ENCODE peak calls at places on chromosomes 3 and 15, in ten cellular contexts. I is transverse colon; B is colonic mucosa; E is cardiac muscle cell; F is heart right ventricle; H is foreskin fibroblast; L is CD4-positive, alpha-beta T cell; X is HFFc6; K is WERI-Rb-1; P is choroid plexus epithelial cell. O is an unnamed sample.

GRCh38 chr3:160176923-160177322 is 48.3 kb upstream of the C3orf80 start:
- DNase-seq in I (no peak), B (no peak), E (no peak), F (no peak), H (no peak), L (no peak), X (no peak), K (no peak), P (no peak), O (no peak)

GRCh38 chr3:12181301-12181700 is 22.6 kb upstream of the TIMP4 start:
- DNase-seq in I (no peak), B (no peak), E (no peak), F (no peak), H (no peak), L (no peak), X (no peak), K (no peak), P (no peak), O (no peak)

GRCh38 chr3:64548200-64548889 is 139.5 kb downstream of the ADAMTS9 start:
- DNase-seq in I (peak), B (peak), E (peak), F (peak), H (peak), L (no peak), X (no peak), K (no peak), P (peak), O (no peak)

GRCh38 chr3:16299746-16300145 is 34.7 kb downstream of the OXNAD1 start:
- DNase-seq in I (no peak), B (no peak), E (no peak), F (no peak), H (no peak), L (no peak), X (no peak), K (no peak), P (no peak), O (no peak)

GRCh38 chr3:32451049-32451659 is 51.5 kb downstream of the CMTM6 start:
- DNase-seq in I (no peak), B (no peak), E (no peak), F (no peak), H (no peak), L (no peak), X (no peak), K (no peak), P (no peak), O (no peak)

GRCh38 chr15:25242957-25243799 is 195.6 kb downstream of the UBE3A start:
- DNase-seq in I (no peak), B (no peak), E (no peak), F (peak), H (no peak), L (no peak), X (no peak), K (no peak), P (no peak), O (no peak)

GRCh38 chr15:38740206-38740605 is 175.6 kb upstream of the RASGRP1 start:
- DNase-seq in I (no peak), B (no peak), E (no peak), F (no peak), H (no peak), L (no peak), X (no peak), K (no peak), P (no peak), O (no peak)

GRCh38 chr3:138049157-138049919 is 39.4 kb downstream of the CLDN18 start:
- DNase-seq in I (no peak), B (no peak), E (peak), F (no peak), H (peak), L (no peak), X (peak), K (no peak), P (peak), O (no peak)

GRCh38 chr3:42732196-42732828 is 29.7 kb upstream of the HHATL start:
- DNase-seq in I (no peak), B (no peak), E (no peak), F (no peak), H (no peak), L (no peak), X (no peak), K (no peak), P (no peak), O (no peak)

GRCh38 chr15:80710635-80711553 is 15.8 kb downstream of the ABHD17C start:
- DNase-seq in I (no peak), B (no peak), E (no peak), F (no peak), H (peak), L (no peak), X (peak), K (no peak), P (no peak), O (peak)

GRCh38 chr3:43892061-43892460 is 201.3 kb downstream of the ABHD5 start:
- DNase-seq in I (no peak), B (no peak), E (no peak), F (no peak), H (no peak), L (no peak), X (no peak), K (no peak), P (no peak), O (no peak)

GRCh38 chr15:35857812-35858211 is 311.8 kb upstream of the DPH6 start:
- DNase-seq in I (no peak), B (no peak), E (peak), F (no peak), H (no peak), L (no peak), X (no peak), K (no peak), P (no peak), O (no peak)

GRCh38 chr15:58260911-58261267 is 122.7 kb downstream of the AQP9 start:
- DNase-seq in I (no peak), B (no peak), E (peak), F (peak), H (peak), L (no peak), X (peak), K (no peak), P (peak), O (no peak)

GRCh38 chr3:22263042-22263441 is 512.0 kb upstream of the ZNF385D start:
- DNase-seq in I (no peak), B (no peak), E (peak), F (no peak), H (peak), L (no peak), X (no peak), K (no peak), P (peak), O (no peak)

GRCh38 chr3:138210528-138210927 is 23.4 kb downstream of the ARMC8 start:
- DNase-seq in I (no peak), B (no peak), E (no peak), F (no peak), H (no peak), L (no peak), X (no peak), K (no peak), P (no peak), O (no peak)

GRCh38 chr3:191414286-191414685 is 46.7 kb upstream of the PYDC2 start:
- DNase-seq in I (no peak), B (no peak), E (no peak), F (no peak), H (peak), L (no peak), X (peak), K (no peak), P (no peak), O (no peak)

GRCh38 chr15:97984157-97984556 is 23.7 kb downstream of the ARRDC4 start:
- DNase-seq in I (no peak), B (no peak), E (no peak), F (no peak), H (no peak), L (no peak), X (peak), K (no peak), P (no peak), O (no peak)

GRCh38 chr3:70849911-70850699 is 537.7 kb upstream of the MDFIC2 start:
- DNase-seq in I (no peak), B (peak), E (peak), F (no peak), H (peak), L (no peak), X (peak), K (no peak), P (peak), O (no peak)

GRCh38 chr15:40807888-40808194 is 568 bp upstream of the DNAJC17 start:
- DNase-seq in I (no peak), B (no peak), E (no peak), F (no peak), H (no peak), L (no peak), X (peak), K (no peak), P (no peak), O (no peak)

GRCh38 chr15:40803688-40804087 is 3.2 kb upstream of the ZFYVE19 start:
- DNase-seq in I (no peak), B (no peak), E (no peak), F (no peak), H (no peak), L (no peak), X (no peak), K (no peak), P (no peak), O (no peak)

GRCh38 chr15:40806672-40807027 is 239 bp upstream of the ZFYVE19 start:
- DNase-seq in I (no peak), B (no peak), E (no peak), F (no peak), H (no peak), L (no peak), X (no peak), K (no peak), P (no peak), O (no peak)

GRCh38 chr15:40809051-40809450 is 1.8 kb upstream of the DNAJC17 start:
- DNase-seq in I (no peak), B (no peak), E (no peak), F (no peak), H (no peak), L (no peak), X (no peak), K (no peak), P (no peak), O (no peak)

GRCh38 chr15:40807028-40807887 is at the start of the genes DNAJC17 and ZFYVE19:
- DNase-seq in I (peak), B (peak), E (peak), F (peak), H (peak), L (peak), X (peak), K (peak), P (peak), O (peak)
- TF ChIP-seq CTCF in I (no peak), B (no peak), E (peak), F (no peak), H (no peak), L (no peak), X (peak), K (peak), P (no peak), O (no peak)

DNA sequence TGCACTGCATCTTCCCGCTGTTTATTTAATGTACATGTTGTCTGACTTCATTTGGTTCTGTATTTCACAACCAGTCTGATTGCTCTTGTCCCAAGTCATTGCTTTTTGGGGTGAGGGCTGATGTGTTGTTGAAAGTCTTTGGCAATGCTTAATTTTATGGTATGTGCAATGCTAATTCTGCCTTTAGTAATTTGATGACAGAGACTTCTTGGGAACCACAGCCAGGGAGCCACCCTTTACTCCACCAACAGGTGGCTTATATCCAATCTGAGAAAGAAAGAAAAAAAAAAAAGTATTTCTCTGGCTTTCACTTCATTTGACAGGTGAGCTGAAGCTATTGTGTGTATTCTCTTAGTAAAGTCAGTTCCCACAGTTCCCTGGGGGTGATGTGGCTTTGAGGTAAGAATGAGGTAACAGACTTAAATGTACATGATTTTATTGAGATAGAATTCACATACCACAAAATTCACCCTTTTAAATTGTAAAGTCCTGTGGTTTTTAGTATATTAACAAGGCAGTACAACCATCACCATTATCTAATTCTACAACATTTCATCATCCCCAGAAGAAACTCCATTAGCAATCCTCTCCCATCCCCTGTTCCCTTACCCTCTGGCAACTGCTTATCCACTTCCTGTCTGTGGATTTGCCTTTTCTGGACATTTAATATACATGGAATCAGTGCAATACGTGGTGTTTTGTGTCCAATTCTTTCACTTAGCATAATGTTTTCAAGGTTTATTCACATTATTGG is 97.3 kb downstream of the SLCO3A1 start:
- DNase-seq in I (no peak), B (no peak), E (peak), F (no peak), H (no peak), L (no peak), X (no peak), K (no peak), P (no peak), O (no peak)
- TF ChIP-seq CTCF in I (no peak), B (no peak), E (no peak), F (no peak), H (no peak), L (no peak), X (peak), K (no peak), P (no peak), O (no peak)

DNA sequence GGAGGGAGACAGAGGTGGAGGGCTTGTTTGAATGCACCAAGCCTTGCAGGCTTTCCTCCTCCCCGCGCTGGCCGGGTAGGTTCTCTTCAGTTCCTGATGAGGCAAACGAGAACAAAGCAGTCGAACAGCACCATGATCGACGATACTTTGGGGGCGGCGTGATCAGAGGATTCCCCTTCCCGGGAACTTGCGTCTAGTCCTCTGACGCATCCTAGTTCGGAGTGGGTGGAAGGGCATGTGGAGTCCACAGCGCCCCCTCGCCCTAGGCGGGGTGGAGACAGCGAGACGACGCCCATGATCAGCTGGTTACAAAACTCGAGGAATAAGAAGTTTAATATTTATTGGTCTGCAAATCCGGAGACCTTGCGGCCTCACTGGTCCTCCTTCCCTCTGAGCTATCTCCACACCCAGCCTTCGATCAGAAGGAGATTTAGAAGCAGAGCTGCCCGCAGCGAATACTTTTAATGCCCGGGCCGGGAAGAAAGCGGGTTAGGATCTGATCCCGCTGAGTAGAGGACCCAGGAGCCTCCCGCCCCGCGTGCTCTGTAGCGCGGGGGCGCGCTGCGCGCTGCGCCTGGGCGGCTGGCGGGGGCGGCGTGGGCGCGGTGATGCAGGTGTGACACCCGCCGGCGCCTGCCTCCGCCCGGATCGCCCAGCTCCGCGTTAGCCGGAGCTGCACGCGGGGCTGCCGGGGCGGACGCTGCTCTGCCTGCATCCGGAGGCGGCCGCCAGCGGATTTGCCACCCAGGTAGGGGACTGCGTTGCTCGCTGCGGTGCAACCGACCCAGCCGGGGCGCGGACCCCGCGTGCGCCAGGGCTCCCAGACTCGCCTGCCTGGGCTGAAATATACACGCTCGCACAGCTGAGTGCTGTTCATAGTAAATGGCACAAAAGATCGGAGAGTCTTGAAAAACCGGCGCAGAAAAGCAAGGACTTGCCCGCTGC is at the start of gene SV2B:
- DNase-seq in I (no peak), B (no peak), E (peak), F (peak), H (peak), L (peak), X (no peak), K (peak), P (peak), O (peak)
- TF ChIP-seq CTCF in I (no peak), B (no peak), E (peak), F (no peak), H (peak), L (no peak), X (no peak), K (peak), P (peak), O (peak)

GRCh38 chr3:126212629-126213375 is 32.4 kb upstream of the ALDH1L1 start:
- DNase-seq in I (peak), B (no peak), E (peak), F (peak), H (peak), L (no peak), X (peak), K (peak), P (peak), O (no peak)
- TF ChIP-seq CTCF in I (peak), B (no peak), E (peak), F (peak), H (peak), L (no peak), X (peak), K (peak), P (peak), O (peak)